ENCODE peak calls at places on chromosomes 11 and 22, in five cellular contexts. H, K, Q, E and M are unnamed samples.

GRCh38 chr22:42357634-42358296 is 74.4 kb downstream of the NFAM1 start:
- DNase-seq in Q (no peak), H (no peak), E (no peak), K (no peak), M (peak; percentile 78)

GRCh38 chr11:101718406-101718805 is 134.6 kb upstream of the TRPC6 start:
- DNase-seq in E (no peak), K (no peak), Q (no peak), H (no peak), M (no peak)

GRCh38 chr22:40407831-40408717 is 37.7 kb downstream of the SGSM3 start:
- DNase-seq in Q (no peak), H (no peak), K (no peak), E (no peak), M (no peak)

GRCh38 chr11:85974126-85974525 is 94.8 kb downstream of the PICALM start:
- DNase-seq in E (no peak), K (no peak), H (peak; percentile 70), Q (no peak), M (no peak)

GRCh38 chr22:24427500-24428164 is at the start of gene ADORA2A:
- DNase-seq in H (no peak), E (no peak), Q (no peak), K (no peak), M (no peak)

GRCh38 chr11:95536049-95536448 is 253.5 kb downstream of the FAM76B start:
- DNase-seq in E (no peak), H (no peak), Q (no peak), K (no peak), M (no peak)

GRCh38 chr22:22666307-22667091 is 22.1 kb downstream of the GGTLC2 start:
- DNase-seq in E (no peak), H (no peak), Q (no peak), K (peak; percentile 33), M (no peak)

GRCh38 chr11:46528445-46529085 is 65.3 kb downstream of the AMBRA1 start:
- DNase-seq in E (no peak), Q (no peak), K (no peak), H (no peak), M (no peak)

GRCh38 chr22:23237201-23237798 is 57.0 kb downstream of the BCR start:
- DNase-seq in K (no peak), H (peak; percentile 58), E (peak; percentile 94), Q (peak; percentile 82), M (peak; percentile 82)

GRCh38 chr11:68002943-68003845 is 703 bp downstream of the UNC93B1 start:
- DNase-seq in H (no peak), E (no peak), Q (no peak), K (peak; percentile 53), M (no peak)

GRCh38 chr22:40385041-40385782 is 14.8 kb downstream of the SGSM3 start:
- DNase-seq in H (no peak), E (no peak), K (no peak), Q (no peak), M (no peak)

GRCh38 chr11:65826972-65827773 is 6.6 kb upstream of the SNX32 start:
- DNase-seq in K (no peak), E (no peak), H (no peak), Q (no peak), M (no peak)

GRCh38 chr11:61555051-61555969 is 25.6 kb downstream of the SYT7 start:
- DNase-seq in Q (no peak), H (no peak), K (no peak), E (no peak), M (no peak)

GRCh38 chr11:69696749-69697488 is 6.9 kb downstream of the FGF19 start:
- DNase-seq in K (no peak), E (no peak), Q (no peak), H (no peak), M (peak; percentile 48)

GRCh38 chr11:115287266-115287665 is 216.9 kb downstream of the CADM1 start:
- DNase-seq in E (no peak), H (no peak), K (no peak), Q (no peak), M (no peak)
- TF ChIP-seq EP300 in E (no peak), H (no peak), K (no peak), Q (no peak), M (no peak)

GRCh38 chr11:28521075-28521474 is 412.9 kb downstream of the METTL15 start:
- DNase-seq in K (no peak), Q (no peak), E (no peak), H (no peak), M (no peak)

GRCh38 chr11:28524098-28524497 is 415.9 kb downstream of the METTL15 start:
- DNase-seq in E (no peak), K (no peak), H (no peak), Q (no peak), M (no peak)

GRCh38 chr11:28518825-28519224 is 410.6 kb downstream of the METTL15 start:
- DNase-seq in E (no peak), Q (no peak), H (no peak), K (no peak), M (no peak)

GRCh38 chr11:28517621-28518020 is 409.4 kb downstream of the METTL15 start:
- DNase-seq in E (no peak), Q (no peak), H (no peak), K (no peak), M (no peak)

GRCh38 chr11:28520291-28520690 is 412.1 kb downstream of the METTL15 start:
- DNase-seq in Q (no peak), K (no peak), E (no peak), H (no peak), M (no peak)
- TF ChIP-seq POLR2A in Q (no peak), K (no peak), E (no peak), H (no peak), M (no peak)

GRCh38 chr22:38698407-38699094 is 2.2 kb downstream of the JOSD1 start:
- DNase-seq in E (no peak), Q (no peak), K (no peak), H (no peak), M (peak; percentile 55)
- H3K4me1 ChIP-seq in E (peaks cover 71% of the 10 kb centered on the region), Q (peaks cover 37% of the 10 kb centered on the region), K (peaks cover 53% of the 10 kb centered on the region), H (peaks cover 14% of the 10 kb centered on the region), M (peaks cover 50% of the 10 kb centered on the region)

DNA sequence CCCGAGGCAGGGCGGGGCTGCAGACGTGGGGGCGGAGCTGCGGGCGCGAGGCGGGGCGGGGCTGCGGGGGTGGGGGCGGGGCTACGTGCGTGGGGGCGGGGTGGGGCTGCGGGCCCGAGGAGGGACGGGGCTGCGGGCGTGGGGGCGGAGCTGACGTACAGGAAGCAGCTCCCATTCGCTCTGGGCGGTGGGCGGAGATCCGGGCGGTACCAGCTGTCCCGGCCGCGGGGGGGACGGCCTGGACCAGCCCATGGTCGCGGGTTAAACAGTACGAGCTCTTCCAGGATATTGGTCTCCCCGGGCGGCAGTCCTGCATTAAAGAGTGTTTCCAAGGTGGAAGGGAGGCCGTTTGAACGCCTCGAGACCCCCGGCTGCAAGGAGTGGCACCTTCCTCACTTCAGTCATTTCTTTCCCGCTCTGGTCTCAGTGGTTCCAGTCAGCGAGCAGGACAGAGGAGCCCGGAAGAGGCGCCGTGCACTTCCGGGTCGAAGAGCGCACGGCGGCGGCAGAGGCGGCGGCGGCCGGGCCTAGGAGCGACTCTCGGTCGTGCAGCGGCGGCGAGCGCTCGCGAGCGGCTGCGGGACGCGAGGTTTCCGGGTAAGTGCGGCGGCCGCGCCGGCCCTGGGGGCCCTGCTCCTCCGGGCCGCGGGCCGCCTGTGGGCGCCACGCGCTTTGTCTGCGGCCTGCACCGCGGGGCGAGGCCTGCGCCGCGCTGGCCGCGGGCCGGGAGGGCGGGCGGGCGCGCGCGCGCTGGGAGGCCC is at the start of gene PHRF1:
- DNase-seq in Q (peak; percentile 92), H (peak; percentile 97), K (peak; percentile 95), E (peak; percentile 98), M (peak; percentile 99)
- TF ChIP-seq EP300 in Q (peak; percentile 85), H (peak; percentile 82), K (no peak), E (peak; percentile 49), M (no peak)

GRCh38 chr11:47565340-47566165 is at the start of gene PTPMT1:
- DNase-seq in E (no peak), H (peak; percentile 66), K (peak; percentile 70), Q (no peak), M (peak; percentile 87)
- TF ChIP-seq POLR2A in E (no peak), H (peak; percentile 28), K (peak; percentile 87), Q (peak; percentile 45), M (no peak)

GRCh38 chr11:104161751-104162450 is 2.0 kb downstream of the PDGFD start:
- DNase-seq in H (no peak), Q (no peak), E (no peak), K (no peak), M (no peak)
- H3K4me1 ChIP-seq in H (peaks cover 8% of the 10 kb centered on the region), Q (peaks cover 5% of the 10 kb centered on the region), E (peaks cover 16% of the 10 kb centered on the region), K (peaks cover 36% of the 10 kb centered on the region), M (peaks cover 13% of the 10 kb centered on the region)

GRCh38 chr11:64477675-64478074 is 113.3 kb upstream of the SLC22A12 start:
- DNase-seq in E (no peak), K (no peak), H (no peak), Q (no peak), M (no peak)

GRCh38 chr11:64476866-64477265 is 114.2 kb upstream of the SLC22A12 start:
- DNase-seq in K (no peak), Q (no peak), H (no peak), E (no peak), M (no peak)

GRCh38 chr11:64469288-64469687 is 110.3 kb downstream of the RPS6KA4 start:
- DNase-seq in E (no peak), K (no peak), Q (no peak), H (no peak), M (peak; percentile 21)

GRCh38 chr11:64472593-64473455 is 113.9 kb downstream of the RPS6KA4 start:
- DNase-seq in K (no peak), Q (no peak), E (no peak), H (no peak), M (no peak)
- TF ChIP-seq EP300 in K (no peak), Q (no peak), E (no peak), H (no peak), M (no peak)

GRCh38 chr22:38181453-38182200 is at the start of gene PLA2G6:
- DNase-seq in K (peak; percentile 98), Q (peak; percentile 97), H (peak; percentile 99), E (peak; percentile 100), M (peak; percentile 99)

GRCh38 chr22:38177926-38178604 is 3.6 kb downstream of the PLA2G6 start:
- DNase-seq in E (no peak), K (peak; percentile 82), H (peak; percentile 50), Q (no peak), M (peak; percentile 82)

GRCh38 chr22:38184788-38185187 is 3.2 kb upstream of the PLA2G6 start:
- DNase-seq in H (no peak), K (no peak), Q (no peak), E (no peak), M (no peak)

GRCh38 chr22:38177044-38177443 is 4.6 kb downstream of the PLA2G6 start:
- DNase-seq in Q (no peak), K (no peak), H (no peak), E (no peak), M (peak; percentile 38)

GRCh38 chr22:38180841-38181452 is 683 bp downstream of the PLA2G6 start:
- DNase-seq in H (peak; percentile 36), E (no peak), Q (no peak), K (no peak), M (no peak)
- TF ChIP-seq POLR2A in H (no peak), E (no peak), Q (no peak), K (no peak), M (no peak)